ENCODE peak calls at places on chromosome 5, in ten cellular contexts. S is fibroblast of mammary gland, A is fibroblast of pulmonary artery, U is cardiac muscle cell, V is HCT116, H is uterus, N is GM23248, B is DND-41, Y is kidney, L is heart right ventricle. W is an unnamed sample.

GRCh38 chr5:179164331-179165311 is 104.4 kb downstream of the ZNF354C start:
- DNase-seq in L (no peak), N (no peak), U (no peak), B (no peak), H (peak), A (no peak), V (no peak), S (no peak), Y (peak), W (no peak)

GRCh38 chr5:115657883-115658233 is 32.0 kb upstream of the TMED7 start:
- DNase-seq in S (peak), Y (no peak), A (peak), B (no peak), U (no peak), V (peak), N (peak), L (no peak), H (no peak), W (no peak)

GRCh38 chr5:146947181-146947941 is 68.8 kb upstream of the PPP2R2B start:
- DNase-seq in L (no peak), N (peak), H (no peak), V (peak), Y (no peak), A (peak), B (peak), U (peak), S (peak), W (peak)

GRCh38 chr5:177530638-177531037 is 13.9 kb upstream of the DDX41 start:
- DNase-seq in V (no peak), A (no peak), L (no peak), N (no peak), S (no peak), H (no peak), B (no peak), U (no peak), Y (no peak), W (no peak)

GRCh38 chr5:77380636-77381035 is 111.5 kb downstream of the WDR41 start:
- DNase-seq in Y (no peak), N (no peak), H (no peak), A (no peak), B (no peak), L (no peak), U (no peak), S (no peak), V (no peak), W (no peak)

GRCh38 chr5:157718529-157718928 is 12.7 kb upstream of the THG1L start:
- DNase-seq in V (peak), Y (no peak), L (no peak), S (peak), B (peak), U (peak), A (peak), H (no peak), N (peak), W (peak)

GRCh38 chr5:112064956-112065355 is 308.0 kb upstream of the NREP start:
- DNase-seq in H (no peak), V (no peak), S (no peak), A (no peak), U (no peak), B (no peak), Y (no peak), L (no peak), N (no peak), W (no peak)

GRCh38 chr5:159286420-159287035 is 23.4 kb downstream of the UBLCP1 start:
- DNase-seq in A (peak), S (peak), B (no peak), L (no peak), H (no peak), Y (no peak), N (peak), V (no peak), U (peak), W (peak)

GRCh38 chr5:60842859-60843692 is 993 bp downstream of the ELOVL7 start:
- DNase-seq in A (no peak), Y (no peak), L (no peak), U (peak), N (peak), H (no peak), B (no peak), V (no peak), S (no peak), W (no peak)

GRCh38 chr5:139751236-139751635 is 44.4 kb upstream of the PSD2 start:
- DNase-seq in A (no peak), Y (no peak), N (no peak), S (no peak), L (no peak), V (no peak), H (no peak), B (no peak), U (no peak), W (no peak)

GRCh38 chr5:157750320-157750719 is 6.8 kb downstream of the LSM11 start:
- DNase-seq in L (no peak), V (no peak), A (peak), B (no peak), Y (no peak), U (no peak), S (peak), H (peak), N (peak), W (no peak)

GRCh38 chr5:43336159-43336558 is 22.9 kb upstream of the HMGCS1 start:
- DNase-seq in L (no peak), Y (no peak), B (no peak), V (peak), U (no peak), A (no peak), H (no peak), S (peak), N (no peak), W (no peak)

GRCh38 chr5:178826216-178826615 is 33.5 kb upstream of the ZNF354B start:
- DNase-seq in S (no peak), Y (no peak), H (no peak), L (no peak), B (no peak), U (no peak), N (no peak), V (no peak), A (no peak), W (no peak)

GRCh38 chr5:91329273-91329672 is 53.8 kb downstream of the ARRDC3 start:
- DNase-seq in B (no peak), A (no peak), U (no peak), L (no peak), H (no peak), V (no peak), Y (no peak), S (no peak), N (no peak), W (no peak)

GRCh38 chr5:175654807-175655206 is 3.1 kb upstream of the HRH2 start:
- DNase-seq in V (no peak), L (no peak), N (no peak), H (no peak), S (no peak), A (no peak), Y (no peak), B (no peak), U (no peak), W (no peak)

GRCh38 chr5:133458435-133458834 is 153.9 kb downstream of the FSTL4 start:
- DNase-seq in A (no peak), N (no peak), H (no peak), L (no peak), S (no peak), V (no peak), B (no peak), U (no peak), Y (no peak), W (no peak)

GRCh38 chr5:142924135-142924883 is 154.1 kb downstream of the ARHGAP26 start:
- DNase-seq in H (no peak), A (peak), B (peak), N (peak), V (no peak), S (peak), U (no peak), Y (no peak), L (no peak), W (peak)

GRCh38 chr5:102754499-102755424 is at the start of gene PAM:
- DNase-seq in L (peak), S (peak), H (peak), U (peak), A (peak), B (peak), V (no peak), Y (peak), N (peak), W (no peak)

GRCh38 chr5:165457854-165458481 is 1952.5 kb downstream of the MAT2B start:
- DNase-seq in H (no peak), L (no peak), S (peak), A (peak), U (peak), Y (no peak), N (peak), B (no peak), V (no peak), W (peak)

GRCh38 chr5:54693936-54694510 is 176.5 kb downstream of the SNX18 start:
- DNase-seq in B (no peak), Y (no peak), U (no peak), A (no peak), S (no peak), V (no peak), L (peak), N (no peak), H (no peak), W (no peak)

GRCh38 chr5:87322381-87322780 is 54.7 kb downstream of the RASA1 start:
- DNase-seq in A (no peak), U (no peak), L (no peak), H (no peak), B (no peak), S (no peak), Y (no peak), N (no peak), V (no peak), W (no peak)

GRCh38 chr5:71782393-71782770 is 63.3 kb downstream of the CARTPT start:
- DNase-seq in U (no peak), L (no peak), S (no peak), A (no peak), V (no peak), H (no peak), Y (no peak), N (no peak), B (peak), W (peak)

GRCh38 chr5:119255571-119256356 is 100.1 kb upstream of the TNFAIP8 start:
- DNase-seq in S (peak), L (no peak), A (peak), Y (no peak), B (no peak), U (no peak), N (peak), H (no peak), V (peak), W (peak)

GRCh38 chr5:10562202-10563131 is 1.4 kb upstream of the ANKRD33B start:
- DNase-seq in H (no peak), U (no peak), V (no peak), N (no peak), A (no peak), S (no peak), B (no peak), Y (no peak), L (no peak), W (peak)

GRCh38 chr5:104179057-104179456 is 616.5 kb upstream of the NUDT12 start:
- DNase-seq in H (no peak), V (peak), U (peak), B (peak), S (peak), L (no peak), Y (no peak), A (peak), N (peak), W (peak)

GRCh38 chr5:161342886-161343285 is 203.6 kb downstream of the GABRB2 start:
- DNase-seq in B (no peak), S (no peak), H (no peak), Y (no peak), N (no peak), A (no peak), U (no peak), L (no peak), V (no peak), W (no peak)

GRCh38 chr5:83553000-83553486 is 81.5 kb downstream of the VCAN start:
- DNase-seq in B (no peak), V (no peak), H (peak), L (peak), U (no peak), S (peak), N (peak), A (peak), Y (no peak), W (no peak)

DNA sequence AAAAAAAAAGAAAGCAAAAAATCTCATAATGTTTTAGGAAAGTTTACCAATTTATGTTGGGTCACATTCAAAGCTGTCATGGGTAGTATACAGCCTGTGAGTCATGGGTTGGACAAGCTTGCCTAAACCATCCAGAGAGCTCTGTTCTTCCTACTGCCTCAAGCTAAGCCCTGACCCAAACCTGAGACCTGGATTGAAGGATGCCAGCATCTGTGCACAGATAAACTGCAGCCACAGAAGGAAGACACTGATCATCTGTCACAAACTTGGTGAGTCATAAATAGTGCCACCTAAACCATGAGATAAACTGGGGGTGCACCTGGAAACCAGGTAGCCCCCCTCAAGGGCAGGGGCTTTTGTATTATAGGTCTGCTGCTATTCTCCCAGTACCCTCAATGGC is 31.0 kb downstream of the CSF2 start:
- DNase-seq in S (peak), N (peak), B (no peak), U (no peak), A (no peak), V (no peak), Y (no peak), L (no peak), H (no peak), W (peak)
- H3K4me3 ChIP-seq in S (no peak), N (no peak), B (no peak), U (no peak), A (no peak), V (no peak), Y (no peak), L (no peak), H (no peak), W (no peak)

GRCh38 chr5:148912146-148912545 is 85.7 kb downstream of the ADRB2 start:
- DNase-seq in L (no peak), B (no peak), H (no peak), Y (no peak), S (no peak), A (peak), V (no peak), U (no peak), N (peak), W (no peak)
- H3K4me3 ChIP-seq in L (no peak), B (no peak), H (no peak), Y (no peak), S (no peak), A (no peak), V (no peak), U (no peak), N (no peak), W (no peak)

GRCh38 chr5:113246371-113246870 is 188.4 kb downstream of the TSSK1B start:
- DNase-seq in H (peak), S (peak), B (no peak), U (no peak), Y (no peak), N (peak), V (no peak), L (no peak), A (peak), W (no peak)
- H3K4me3 ChIP-seq in H (peak), S (peak), B (no peak), U (no peak), Y (peak), N (peak), V (no peak), L (peak), A (peak), W (no peak)

DNA sequence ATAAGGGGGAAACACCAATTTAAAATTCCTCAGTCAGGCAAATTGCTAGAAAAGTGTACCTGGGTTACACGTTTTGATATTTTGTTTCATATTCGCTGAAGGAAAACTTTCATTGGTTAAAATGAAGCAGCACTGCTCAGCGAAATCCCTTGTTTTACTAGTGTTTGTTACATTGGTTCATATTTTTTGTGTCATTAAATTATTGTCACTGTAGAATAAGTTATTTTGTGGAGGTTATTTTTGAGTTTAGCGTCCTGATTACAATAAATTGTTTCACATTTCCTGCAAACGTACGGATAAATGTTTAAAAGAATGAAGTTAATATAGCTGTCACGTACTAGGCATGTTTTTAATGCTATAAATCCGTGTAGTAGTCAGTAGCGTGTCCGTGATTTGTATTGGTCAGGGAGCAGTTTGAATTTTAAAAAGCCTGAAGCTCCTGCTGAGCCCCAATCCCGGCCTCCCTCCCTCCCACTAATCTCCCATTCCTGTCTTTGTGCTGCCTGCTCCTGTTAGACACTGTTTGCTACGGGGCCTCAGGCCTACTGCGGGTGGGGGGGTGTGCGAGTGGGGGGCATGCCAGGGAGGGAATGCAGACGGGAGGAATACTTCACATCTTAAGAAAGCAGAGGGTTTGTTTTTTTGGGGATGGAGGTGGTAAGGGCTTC is 2.0 kb downstream of the NIPBL start:
- DNase-seq in S (peak), N (peak), V (no peak), L (no peak), A (peak), U (peak), Y (peak), B (no peak), H (no peak), W (no peak)
- H3K4me3 ChIP-seq in S (peak), N (peak), V (peak), L (peak), A (peak), U (peak), Y (peak), B (peak), H (peak), W (peak)

DNA sequence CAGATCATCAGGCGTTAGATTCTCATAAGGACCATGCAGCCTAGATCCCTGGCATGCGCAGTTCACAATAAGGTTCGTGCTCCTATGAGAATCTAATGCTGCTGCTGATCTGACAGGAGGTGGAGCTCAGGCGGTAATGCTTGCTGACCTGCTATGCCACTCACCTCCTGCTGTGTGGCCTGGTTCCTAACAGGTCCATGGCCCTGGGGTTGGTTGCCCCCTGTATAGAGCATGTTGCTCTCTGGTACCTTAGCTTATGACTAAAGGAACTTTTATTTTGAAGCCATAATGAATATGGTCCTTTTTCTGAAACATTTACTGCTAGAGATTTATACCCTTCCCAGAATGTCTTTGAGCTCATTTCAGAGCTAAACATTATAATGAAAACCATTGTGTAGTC is 3.1 kb downstream of the MAN2A1 start:
- DNase-seq in H (no peak), U (no peak), L (no peak), Y (no peak), B (no peak), V (no peak), N (no peak), S (no peak), A (no peak), W (no peak)
- H3K4me3 ChIP-seq in H (no peak), U (no peak), L (no peak), Y (no peak), B (no peak), V (no peak), N (no peak), S (no peak), A (no peak), W (no peak)

W was measured in OCI-LY7.